ENCODE peak calls at places on chromosomes 2 and 18, in four cellular contexts. A is K562, M is GM12878, I is HepG2. B is an unnamed sample.

GRCh38 chr2:4604767-4605166 is 901.4 kb downstream of the DCDC2C start:
- DNase-seq in A (no peak), M (no peak), I (no peak), B (no peak)

GRCh38 chr2:208847651-208848050 is 441.1 kb downstream of the PTH2R start:
- DNase-seq in A (no peak), M (no peak), I (no peak), B (no peak)

GRCh38 chr2:3154694-3155093 is 222.9 kb downstream of the EIPR1 start:
- DNase-seq in A (no peak), M (no peak), I (no peak), B (no peak)

GRCh38 chr2:160582481-160583161 is 89.0 kb upstream of the RBMS1 start:
- DNase-seq in A (no peak), M (no peak), I (no peak), B (no peak)

GRCh38 chr18:62486290-62486964 is 36.4 kb upstream of the ZCCHC2 start:
- DNase-seq in A (peak; percentile 36), M (no peak), I (peak; percentile 69), B (no peak)

GRCh38 chr2:13650586-13651180 is 933.9 kb downstream of the TRIB2 start:
- DNase-seq in A (no peak), M (no peak), I (no peak), B (no peak)

GRCh38 chr18:54736981-54737380 is 91.3 kb upstream of the RAB27B start:
- DNase-seq in A (no peak), M (no peak), I (no peak), B (no peak)

GRCh38 chr2:70340921-70341765 is 39.3 kb upstream of the FAM136A start:
- DNase-seq in A (peak; percentile 81), M (no peak), I (peak; percentile 62), B (peak; percentile 78)

GRCh38 chr2:17426708-17427107 is 91.5 kb downstream of the RAD51AP2 start:
- DNase-seq in A (no peak), M (no peak), I (no peak), B (no peak)

GRCh38 chr18:616380-616995 is 19.7 kb downstream of the CLUL1 start:
- DNase-seq in A (peak; percentile 56), M (no peak), I (peak; percentile 35), B (no peak)

GRCh38 chr2:54103454-54104314 is 11.7 kb upstream of the ACYP2 start:
- DNase-seq in A (peak; percentile 15), M (no peak), I (peak; percentile 79), B (peak; percentile 20)

GRCh38 chr2:240500561-240501423 is 57.0 kb downstream of the ANKMY1 start:
- DNase-seq in A (no peak), M (no peak), I (no peak), B (no peak)

GRCh38 chr2:120703330-120703994 is 32.2 kb upstream of the GLI2 start:
- DNase-seq in A (no peak), M (no peak), I (no peak), B (no peak)

DNA sequence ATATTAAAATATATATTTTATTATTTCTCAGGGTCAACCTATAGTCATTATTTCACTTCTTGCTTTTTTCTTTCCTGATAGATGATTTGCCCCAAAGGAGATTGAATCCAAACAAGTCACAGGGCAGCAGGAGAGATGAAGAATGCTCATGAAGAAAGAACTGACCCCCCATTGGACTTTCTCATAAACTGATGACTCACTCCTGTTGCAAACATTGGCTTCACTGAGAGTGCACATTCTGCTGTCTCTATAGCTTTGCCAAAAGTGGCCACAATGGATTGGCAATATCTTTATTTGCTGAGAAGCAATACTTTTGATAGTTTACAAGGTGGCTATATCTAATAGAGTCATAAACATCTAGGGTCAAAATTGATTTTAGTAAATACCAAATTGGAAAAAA is 55.9 kb upstream of the ZNF385B start:
- DNase-seq in A (no peak), M (no peak), I (peak; percentile 13), B (no peak)
- TF ChIP-seq FOXK2 in A (no peak), M (no peak), I (no peak), B (no peak)

DNA sequence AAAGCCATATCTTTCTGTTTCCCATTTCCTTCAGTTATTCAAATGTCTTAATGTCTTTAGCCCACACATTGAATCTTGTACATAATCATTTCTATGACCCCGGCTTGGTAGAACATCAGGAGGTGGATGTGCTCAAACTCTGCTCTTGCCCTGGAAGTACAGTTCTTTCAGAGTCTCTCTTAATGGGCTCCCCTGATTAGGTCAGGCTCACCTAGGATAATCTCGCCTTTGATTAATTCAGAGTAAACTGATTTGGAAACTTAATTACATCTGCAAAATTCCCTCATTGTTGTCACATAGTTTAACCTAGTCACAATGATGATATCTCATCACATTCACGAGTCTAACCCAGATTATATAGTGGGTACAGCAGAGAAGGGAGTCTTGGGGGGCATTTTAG is 135.4 kb downstream of the FHOD3 start:
- DNase-seq in A (no peak), M (no peak), I (no peak), B (no peak)
- TF ChIP-seq BHLHE40 in A (no peak), M (no peak), I (no peak), B (no peak)

DNA sequence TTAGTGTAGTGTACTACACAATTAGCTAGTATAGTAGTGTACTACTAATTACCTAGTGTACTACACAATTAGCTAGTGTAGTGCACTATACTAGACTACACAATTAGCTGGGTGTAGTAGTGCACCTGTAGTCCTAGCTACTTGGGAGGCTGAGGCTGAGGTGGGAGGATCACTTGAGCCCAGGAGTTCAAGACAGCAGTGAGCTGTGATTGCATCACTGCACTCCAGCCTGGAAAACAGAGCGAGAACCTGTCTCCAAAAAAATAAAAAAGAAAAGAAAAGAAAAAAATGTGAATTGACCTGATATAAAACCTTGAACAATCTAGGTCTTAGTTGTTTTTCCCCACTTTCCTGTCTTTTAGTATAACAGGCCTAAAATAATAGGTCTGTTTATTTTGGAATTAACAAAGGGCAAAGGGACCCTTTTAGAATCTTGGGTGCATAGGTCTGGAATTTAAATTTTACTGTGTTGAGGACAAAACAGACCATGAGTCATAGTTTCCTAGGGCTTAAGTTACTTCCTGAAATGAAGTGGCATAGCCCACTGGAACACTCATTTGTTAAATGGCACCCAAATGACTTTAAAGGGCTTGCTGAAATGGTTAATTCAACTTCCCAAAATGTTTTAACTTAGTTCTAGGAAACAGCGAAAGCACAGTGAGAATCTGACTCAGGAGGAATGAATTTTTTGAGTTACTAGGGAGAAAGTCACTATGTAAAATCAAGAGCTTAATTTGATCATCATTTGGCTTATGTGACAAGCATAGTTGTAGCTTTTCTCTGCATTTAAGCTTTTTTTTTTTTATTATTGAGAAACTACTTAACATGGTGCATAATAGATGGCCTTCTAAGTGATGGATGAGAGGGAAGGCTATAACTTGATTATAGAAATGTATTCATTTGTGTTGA is 50.7 kb upstream of the ARL5A start:
- DNase-seq in A (no peak), M (no peak), I (peak; percentile 83), B (no peak)
- TF ChIP-seq FOXK2 in A (no peak), M (no peak), I (no peak), B (no peak)

GRCh38 chr2:20232837-20233207 is 7.9 kb upstream of the SDC1 start:
- DNase-seq in A (no peak), M (no peak), I (no peak), B (no peak)

GRCh38 chr2:20229322-20230201 is 4.6 kb upstream of the SDC1 start:
- DNase-seq in A (no peak), M (no peak), I (no peak), B (no peak)

GRCh38 chr2:20231159-20231558 is 6.2 kb upstream of the SDC1 start:
- DNase-seq in A (no peak), M (no peak), I (no peak), B (no peak)

GRCh38 chr2:20227894-20228505 is 3.1 kb upstream of the SDC1 start:
- DNase-seq in A (no peak), M (no peak), I (no peak), B (no peak)

GRCh38 chr2:20231632-20232031 is 6.7 kb upstream of the SDC1 start:
- DNase-seq in A (no peak), M (no peak), I (peak; percentile 46), B (no peak)
- TF ChIP-seq BHLHE40 in A (no peak), M (no peak), I (no peak), B (no peak)